ENCODE peak calls at places on chromosomes 4 and X, in seven cellular contexts. C is lung microvascular endothelial cell, E is HT1080, Y is ELF-1, S is dorsolateral prefrontal cortex, F is H7, Q is AG08396. U is an unnamed sample.

GRCh38 chr4:14178421-14178820 is 550.9 kb upstream of the BOD1L1 start:
- DNase-seq in S (no peak), C (peak), E (peak), F (no peak), Q (no peak), Y (no peak), U (peak)

GRCh38 chr4:114562176-114562904 is 36.3 kb upstream of the UGT8 start:
- DNase-seq in C (no peak), Q (no peak), Y (peak), S (no peak), E (no peak), F (no peak), U (peak)

GRCh38 chrX:10722804-10723364 is 102.5 kb upstream of the MID1 start:
- DNase-seq in F (peak), C (peak), S (peak), E (peak), Y (peak), Q (peak), U (peak)

GRCh38 chr4:38281416-38282071 is 321.3 kb downstream of the PTTG2 start:
- DNase-seq in Q (no peak), Y (no peak), E (no peak), C (no peak), S (no peak), F (no peak), U (no peak)

GRCh38 chrX:139106111-139106510 is 394.6 kb upstream of the FGF13 start:
- DNase-seq in Q (no peak), S (no peak), F (no peak), C (no peak), E (peak), Y (peak), U (peak)

GRCh38 chr4:25856756-25857155 is 6.0 kb downstream of the SEL1L3 start:
- DNase-seq in Y (no peak), E (no peak), C (peak), S (no peak), Q (no peak), F (no peak), U (no peak)

GRCh38 chr4:37648084-37648817 is 37.9 kb downstream of the RELL1 start:
- DNase-seq in Y (peak), Q (peak), S (no peak), F (no peak), E (peak), C (peak), U (peak)

GRCh38 chr4:107299646-107300045 is 263.5 kb upstream of the DKK2 start:
- DNase-seq in E (peak), C (no peak), Y (no peak), Q (peak), S (no peak), F (no peak), U (no peak)

GRCh38 chr4:53706422-53707032 is 115.2 kb upstream of the LNX1 start:
- DNase-seq in S (no peak), Q (peak), C (peak), Y (peak), F (peak), E (peak), U (peak)

GRCh38 chrX:154732421-154733071 is 18.3 kb downstream of the GAB3 start:
- DNase-seq in Y (peak), C (peak), E (peak), S (no peak), F (no peak), Q (no peak), U (peak)

GRCh38 chr4:2259541-2260267 is 2.2 kb downstream of the MXD4 start:
- DNase-seq in Y (no peak), C (no peak), S (peak), E (no peak), Q (no peak), F (no peak), U (no peak)

GRCh38 chr4:102778720-102779119 is 18.0 kb upstream of the MANBA start:
- DNase-seq in Q (no peak), E (no peak), C (peak), Y (no peak), F (no peak), S (no peak), U (no peak)

GRCh38 chr4:176222149-176222548 is 26.8 kb upstream of the SPATA4 start:
- DNase-seq in F (no peak), Q (no peak), E (no peak), C (no peak), S (no peak), Y (no peak), U (no peak)

GRCh38 chr4:145511913-145512522 is 30.4 kb downstream of the SMAD1 start:
- DNase-seq in E (no peak), Y (no peak), C (peak), F (no peak), S (no peak), Q (no peak), U (peak)

GRCh38 chr4:5957091-5957490 is 61.1 kb downstream of the C4orf50 start:
- DNase-seq in S (no peak), C (no peak), F (no peak), Q (no peak), Y (no peak), E (no peak), U (no peak)

GRCh38 chr4:5728451-5728850 is 17.4 kb downstream of the EVC start:
- DNase-seq in Y (no peak), C (no peak), F (no peak), S (no peak), Q (no peak), E (peak), U (no peak)

GRCh38 chr4:108991929-108992328 is 229.1 kb upstream of the ETNPPL start:
- DNase-seq in E (peak), F (no peak), Y (no peak), C (no peak), S (no peak), Q (peak), U (no peak)

GRCh38 chr4:174591243-174592021 is 69.1 kb upstream of the HPGD start:
- DNase-seq in C (no peak), Y (no peak), E (no peak), F (no peak), S (no peak), Q (no peak), U (no peak)